ENCODE peak calls at places on chromosomes 12 and 14, in seven cellular contexts. One of them, this sample, is unnamed.

GRCh38 chr12:129467749-129468148 is 436.1 kb downstream of the TMEM132D start:
- DNase-seq in neuronal stem cell: no peak
- DNase-seq in heart left ventricle: no peak
- DNase-seq in thoracic aorta: no peak
- DNase-seq in HAP-1: no peak
- DNase-seq in right lobe of liver: no peak
- DNase-seq in PC-9: no peak
- DNase-seq in this sample: no peak

GRCh38 chr14:74792249-74793039 is 29.3 kb downstream of the YLPM1 start:
- DNase-seq in right lobe of liver: no peak
- DNase-seq in heart left ventricle: no peak
- DNase-seq in thoracic aorta: no peak
- DNase-seq in neuronal stem cell: no peak
- DNase-seq in HAP-1: no peak
- DNase-seq in PC-9: no peak
- DNase-seq in this sample: no peak

GRCh38 chr12:51822956-51823355 is 25.6 kb downstream of the FIGNL2 start:
- DNase-seq in PC-9: no peak
- DNase-seq in right lobe of liver: no peak
- DNase-seq in thoracic aorta: no peak
- DNase-seq in HAP-1: no peak
- DNase-seq in heart left ventricle: no peak
- DNase-seq in neuronal stem cell: no peak
- DNase-seq in this sample: no peak

GRCh38 chr12:78914859-78915331 is 50.3 kb downstream of the SYT1 start:
- DNase-seq in PC-9: peak; percentile 55
- DNase-seq in heart left ventricle: no peak
- DNase-seq in HAP-1: no peak
- DNase-seq in thoracic aorta: no peak
- DNase-seq in neuronal stem cell: no peak
- DNase-seq in right lobe of liver: no peak
- DNase-seq in this sample: no peak

GRCh38 chr12:110073049-110073831 is 24.9 kb upstream of the C12orf76 start:
- DNase-seq in heart left ventricle: no peak
- DNase-seq in HAP-1: no peak
- DNase-seq in PC-9: no peak
- DNase-seq in neuronal stem cell: no peak
- DNase-seq in thoracic aorta: no peak
- DNase-seq in right lobe of liver: peak; percentile 58
- DNase-seq in this sample: no peak

GRCh38 chr12:12357697-12358476 is 1.0 kb downstream of the BORCS5 start:
- DNase-seq in heart left ventricle: no peak
- DNase-seq in HAP-1: peak; percentile 72
- DNase-seq in thoracic aorta: no peak
- DNase-seq in neuronal stem cell: no peak
- DNase-seq in PC-9: no peak
- DNase-seq in right lobe of liver: no peak
- DNase-seq in this sample: no peak

GRCh38 chr12:44618960-44619359 is 257.2 kb downstream of the NELL2 start:
- DNase-seq in HAP-1: peak; percentile 43
- DNase-seq in PC-9: no peak
- DNase-seq in heart left ventricle: no peak
- DNase-seq in right lobe of liver: no peak
- DNase-seq in neuronal stem cell: peak; percentile 30
- DNase-seq in thoracic aorta: no peak
- DNase-seq in this sample: no peak

GRCh38 chr14:103576371-103577024 is 13.7 kb downstream of the COA8 start:
- DNase-seq in neuronal stem cell: peak; percentile 71
- DNase-seq in PC-9: peak; percentile 97
- DNase-seq in right lobe of liver: peak; percentile 94
- DNase-seq in HAP-1: peak; percentile 72
- DNase-seq in thoracic aorta: peak; percentile 78
- DNase-seq in heart left ventricle: peak; percentile 95
- DNase-seq in this sample: peak; percentile 69

GRCh38 chr14:61699092-61699491 is 3.8 kb downstream of the HIF1A start:
- DNase-seq in thoracic aorta: no peak
- DNase-seq in neuronal stem cell: no peak
- DNase-seq in PC-9: no peak
- DNase-seq in HAP-1: no peak
- DNase-seq in heart left ventricle: no peak
- DNase-seq in right lobe of liver: no peak
- DNase-seq in this sample: no peak

GRCh38 chr14:68691031-68691864 is 101.6 kb downstream of the ZFP36L1 start:
- DNase-seq in thoracic aorta: no peak
- DNase-seq in right lobe of liver: no peak
- DNase-seq in heart left ventricle: no peak
- DNase-seq in HAP-1: no peak
- DNase-seq in neuronal stem cell: peak; percentile 79
- DNase-seq in PC-9: no peak
- DNase-seq in this sample: no peak

GRCh38 chr12:49055978-49056754 is 4.4 kb downstream of the KMT2D start:
- DNase-seq in PC-9: no peak
- DNase-seq in neuronal stem cell: no peak
- DNase-seq in thoracic aorta: no peak
- DNase-seq in right lobe of liver: no peak
- DNase-seq in heart left ventricle: peak; percentile 74
- DNase-seq in HAP-1: peak; percentile 65
- DNase-seq in this sample: peak; percentile 56

GRCh38 chr12:89189448-89189847 is 162.9 kb downstream of the DUSP6 start:
- DNase-seq in PC-9: no peak
- DNase-seq in HAP-1: no peak
- DNase-seq in heart left ventricle: no peak
- DNase-seq in neuronal stem cell: no peak
- DNase-seq in thoracic aorta: no peak
- DNase-seq in right lobe of liver: no peak
- DNase-seq in this sample: no peak

GRCh38 chr14:68376067-68376810 is 416.6 kb downstream of the ZFP36L1 start:
- DNase-seq in HAP-1: no peak
- DNase-seq in heart left ventricle: no peak
- DNase-seq in PC-9: no peak
- DNase-seq in right lobe of liver: no peak
- DNase-seq in neuronal stem cell: no peak
- DNase-seq in thoracic aorta: no peak
- DNase-seq in this sample: no peak

GRCh38 chr12:67434653-67435375 is 165.7 kb downstream of the CAND1 start:
- DNase-seq in PC-9: peak; percentile 70
- DNase-seq in heart left ventricle: peak; percentile 31
- DNase-seq in HAP-1: no peak
- DNase-seq in right lobe of liver: no peak
- DNase-seq in thoracic aorta: no peak
- DNase-seq in neuronal stem cell: no peak
- DNase-seq in this sample: no peak

GRCh38 chr12:18752280-18752920 is 14.5 kb downstream of the CAPZA3 start:
- DNase-seq in HAP-1: no peak
- DNase-seq in right lobe of liver: no peak
- DNase-seq in PC-9: no peak
- DNase-seq in heart left ventricle: peak; percentile 68
- DNase-seq in thoracic aorta: no peak
- DNase-seq in neuronal stem cell: no peak
- DNase-seq in this sample: no peak

GRCh38 chr12:104498211-104498801 is 41.6 kb downstream of the CHST11 start:
- DNase-seq in neuronal stem cell: no peak
- DNase-seq in HAP-1: no peak
- DNase-seq in thoracic aorta: no peak
- DNase-seq in right lobe of liver: no peak
- DNase-seq in heart left ventricle: no peak
- DNase-seq in PC-9: no peak
- DNase-seq in this sample: no peak

GRCh38 chr14:92549853-92550244 is 36.3 kb downstream of the RIN3 start:
- DNase-seq in HAP-1: no peak
- DNase-seq in heart left ventricle: peak; percentile 68
- DNase-seq in PC-9: no peak
- DNase-seq in thoracic aorta: peak; percentile 43
- DNase-seq in neuronal stem cell: no peak
- DNase-seq in right lobe of liver: no peak
- DNase-seq in this sample: peak; percentile 28

GRCh38 chr14:53999061-53999488 is 42.5 kb upstream of the BMP4 start:
- DNase-seq in thoracic aorta: no peak
- DNase-seq in neuronal stem cell: no peak
- DNase-seq in right lobe of liver: no peak
- DNase-seq in HAP-1: peak; percentile 25
- DNase-seq in heart left ventricle: no peak
- DNase-seq in PC-9: no peak
- DNase-seq in this sample: no peak

GRCh38 chr12:113929312-113929989 is 36.7 kb downstream of the RBM19 start:
- DNase-seq in PC-9: no peak
- DNase-seq in neuronal stem cell: no peak
- DNase-seq in right lobe of liver: no peak
- DNase-seq in heart left ventricle: no peak
- DNase-seq in HAP-1: no peak
- DNase-seq in thoracic aorta: no peak
- DNase-seq in this sample: no peak

GRCh38 chr14:99538275-99538674 is 57.1 kb downstream of the CCNK start:
- DNase-seq in right lobe of liver: no peak
- DNase-seq in thoracic aorta: no peak
- DNase-seq in heart left ventricle: peak; percentile 60
- DNase-seq in HAP-1: no peak
- DNase-seq in neuronal stem cell: no peak
- DNase-seq in PC-9: no peak
- DNase-seq in this sample: no peak

GRCh38 chr14:22174412-22174811 is 414.6 kb downstream of the DAD1 start:
- DNase-seq in right lobe of liver: no peak
- DNase-seq in thoracic aorta: no peak
- DNase-seq in PC-9: no peak
- DNase-seq in heart left ventricle: no peak
- DNase-seq in HAP-1: no peak
- DNase-seq in neuronal stem cell: no peak
- DNase-seq in this sample: no peak
- H3K4me3 ChIP-seq in right lobe of liver: peak overlapping the region; percentile 28
- H3K4me3 ChIP-seq in thoracic aorta: no peak overlapping the region
- H3K4me3 ChIP-seq in PC-9: no peak overlapping the region
- H3K4me3 ChIP-seq in heart left ventricle: no peak overlapping the region
- H3K4me3 ChIP-seq in HAP-1: no peak overlapping the region
- H3K4me3 ChIP-seq in neuronal stem cell: no peak overlapping the region
- H3K4me3 ChIP-seq in this sample: no peak overlapping the region

GRCh38 chr12:124755801-124756148 is 107.9 kb downstream of the SCARB1 start:
- DNase-seq in thoracic aorta: no peak
- DNase-seq in neuronal stem cell: no peak
- DNase-seq in PC-9: no peak
- DNase-seq in heart left ventricle: no peak
- DNase-seq in HAP-1: no peak
- DNase-seq in right lobe of liver: no peak
- DNase-seq in this sample: no peak

GRCh38 chr12:124756151-124756550 is 107.5 kb downstream of the SCARB1 start:
- DNase-seq in HAP-1: no peak
- DNase-seq in PC-9: no peak
- DNase-seq in heart left ventricle: no peak
- DNase-seq in right lobe of liver: no peak
- DNase-seq in neuronal stem cell: no peak
- DNase-seq in thoracic aorta: no peak
- DNase-seq in this sample: no peak

GRCh38 chr12:124756730-124757129 is 106.9 kb downstream of the SCARB1 start:
- DNase-seq in heart left ventricle: no peak
- DNase-seq in right lobe of liver: no peak
- DNase-seq in HAP-1: no peak
- DNase-seq in neuronal stem cell: no peak
- DNase-seq in thoracic aorta: no peak
- DNase-seq in PC-9: no peak
- DNase-seq in this sample: no peak

GRCh38 chr12:124758266-124759200 is 105.1 kb downstream of the SCARB1 start:
- DNase-seq in neuronal stem cell: no peak
- DNase-seq in thoracic aorta: no peak
- DNase-seq in heart left ventricle: no peak
- DNase-seq in right lobe of liver: no peak
- DNase-seq in HAP-1: no peak
- DNase-seq in PC-9: no peak
- DNase-seq in this sample: no peak

DNA sequence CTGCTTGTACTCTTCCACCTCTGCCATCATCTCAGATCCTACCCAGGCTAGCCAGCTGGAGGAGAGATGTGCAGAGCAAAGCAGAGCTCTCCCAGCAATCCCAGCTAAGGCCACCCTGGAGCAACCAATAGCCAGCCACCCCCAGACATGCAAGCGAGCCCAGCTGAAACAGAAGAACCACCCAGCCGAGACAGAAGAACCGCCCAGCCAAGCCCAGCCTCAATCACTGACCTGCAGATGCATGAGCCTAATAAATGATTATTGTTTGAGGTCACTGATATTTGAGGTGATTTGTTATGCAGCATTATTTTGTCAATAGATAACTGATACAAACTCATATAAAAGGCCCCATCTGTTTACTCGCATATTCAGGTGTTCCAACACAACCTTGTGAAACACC is 106.3 kb downstream of the SCARB1 start:
- DNase-seq in thoracic aorta: no peak
- DNase-seq in HAP-1: no peak
- DNase-seq in PC-9: no peak
- DNase-seq in neuronal stem cell: no peak
- DNase-seq in right lobe of liver: no peak
- DNase-seq in heart left ventricle: no peak
- DNase-seq in this sample: no peak
- H3K27me3 ChIP-seq in thoracic aorta: no peaks in the 10 kb centered on the region
- H3K27me3 ChIP-seq in HAP-1: no peaks in the 10 kb centered on the region
- H3K27me3 ChIP-seq in PC-9: no peaks in the 10 kb centered on the region
- H3K27me3 ChIP-seq in neuronal stem cell: no peaks in the 10 kb centered on the region
- H3K27me3 ChIP-seq in right lobe of liver: no peaks in the 10 kb centered on the region
- H3K27me3 ChIP-seq in heart left ventricle: no peaks in the 10 kb centered on the region
- H3K27me3 ChIP-seq in this sample: no peaks in the 10 kb centered on the region

DNA sequence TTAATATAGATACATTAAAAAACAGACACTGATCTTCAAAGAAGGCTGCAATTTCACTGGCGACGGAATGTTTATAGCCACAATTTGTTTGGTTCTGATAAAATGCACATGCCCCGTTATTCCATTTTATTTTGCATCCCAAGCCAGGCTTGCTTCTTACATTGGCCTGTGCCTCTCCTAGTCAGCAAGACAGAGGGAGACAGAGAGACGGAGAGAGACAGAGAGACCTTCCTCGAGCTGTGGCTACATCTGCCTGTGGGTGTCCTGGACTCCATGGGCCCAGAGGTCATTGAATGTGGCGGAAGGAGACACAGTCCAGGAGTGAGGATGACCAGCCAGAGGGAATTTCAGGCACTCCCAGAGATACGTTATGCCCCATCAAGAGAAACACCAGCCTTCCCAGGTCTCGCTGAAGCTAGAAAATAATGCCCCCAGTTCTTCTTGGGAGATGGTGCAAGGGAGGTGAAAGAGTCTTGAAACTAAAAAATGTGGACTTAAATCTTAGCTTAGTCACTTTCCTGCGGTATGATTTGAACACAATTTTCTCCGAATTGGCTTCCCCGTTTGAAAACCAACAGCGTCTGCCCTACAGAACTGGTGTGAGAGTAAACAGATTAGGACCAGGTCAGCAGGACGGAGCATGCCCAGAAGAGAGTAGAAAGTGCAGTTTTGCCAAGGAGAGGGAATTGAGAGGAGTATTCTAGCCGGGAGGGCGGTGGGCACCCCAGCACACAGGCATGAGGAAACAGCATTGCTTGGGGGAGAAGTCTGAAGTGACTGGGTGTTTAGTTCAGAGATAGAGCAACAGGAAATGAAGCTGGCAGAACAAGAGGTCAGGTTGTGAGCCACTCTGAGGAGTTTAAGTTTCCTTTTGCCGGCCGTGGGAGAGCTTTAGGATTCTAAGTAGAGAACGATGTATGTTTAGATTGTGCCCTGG is 926.9 kb downstream of the VRK1 start:
- DNase-seq in heart left ventricle: no peak
- DNase-seq in PC-9: no peak
- DNase-seq in thoracic aorta: no peak
- DNase-seq in right lobe of liver: no peak
- DNase-seq in HAP-1: no peak
- DNase-seq in neuronal stem cell: no peak
- DNase-seq in this sample: no peak
- H3K4me3 ChIP-seq in heart left ventricle: no peak overlapping the region
- H3K4me3 ChIP-seq in PC-9: no peak overlapping the region
- H3K4me3 ChIP-seq in thoracic aorta: no peak overlapping the region
- H3K4me3 ChIP-seq in right lobe of liver: no peak overlapping the region
- H3K4me3 ChIP-seq in HAP-1: no peak overlapping the region
- H3K4me3 ChIP-seq in neuronal stem cell: no peak overlapping the region
- H3K4me3 ChIP-seq in this sample: no peak overlapping the region

GRCh38 chr12:57739914-57740538 is 1.5 kb upstream of the AGAP2 start:
- DNase-seq in neuronal stem cell: no peak
- DNase-seq in HAP-1: no peak
- DNase-seq in thoracic aorta: no peak
- DNase-seq in right lobe of liver: no peak
- DNase-seq in PC-9: no peak
- DNase-seq in heart left ventricle: no peak
- DNase-seq in this sample: no peak
- H3K27me3 ChIP-seq in neuronal stem cell: peaks cover 26% of the 10 kb centered on the region
- H3K27me3 ChIP-seq in HAP-1: peaks cover 10% of the 10 kb centered on the region
- H3K27me3 ChIP-seq in thoracic aorta: peaks cover 21% of the 10 kb centered on the region
- H3K27me3 ChIP-seq in right lobe of liver: peaks cover 26% of the 10 kb centered on the region
- H3K27me3 ChIP-seq in PC-9: peaks cover 14% of the 10 kb centered on the region
- H3K27me3 ChIP-seq in heart left ventricle: peaks cover 56% of the 10 kb centered on the region
- H3K27me3 ChIP-seq in this sample: no peaks in the 10 kb centered on the region